ENCODE peak calls at places on chromosomes 13 and 19, in five cellular contexts. S, W, G, T and J are unnamed samples.

GRCh38 chr13:24221007-24221406 is 60.5 kb downstream of the SPATA13 start:
- DNase-seq in S (no peak), W (no peak), G (no peak), T (no peak), J (no peak)

GRCh38 chr13:44732503-44733098 is 156.5 kb upstream of the TSC22D1 start:
- DNase-seq in S (no peak), W (no peak), G (no peak), T (no peak), J (no peak)

GRCh38 chr13:38141792-38142191 is 207.9 kb upstream of the UFM1 start:
- DNase-seq in S (no peak), W (no peak), G (no peak), T (peak), J (no peak)

GRCh38 chr19:8657869-8658268 is 27.4 kb downstream of the NFILZ start:
- DNase-seq in S (no peak), W (no peak), G (no peak), T (no peak), J (no peak)

GRCh38 chr19:52191951-52192350 is 2.1 kb downstream of the PPP2R1A start:
- DNase-seq in S (no peak), W (no peak), G (no peak), T (no peak), J (no peak)

GRCh38 chr19:18865973-18866799 is 29.8 kb downstream of the CERS1 start:
- DNase-seq in S (no peak), W (peak), G (peak), T (peak), J (peak)

GRCh38 chr13:99417821-99418662 is 83.2 kb upstream of the TM9SF2 start:
- DNase-seq in S (no peak), W (no peak), G (no peak), T (no peak), J (no peak)

GRCh38 chr19:46209051-46209450 is 20.5 kb upstream of the IGFL1 start:
- DNase-seq in S (no peak), W (no peak), G (no peak), T (no peak), J (no peak)

GRCh38 chr19:56832352-56832928 is 8.1 kb downstream of the PEG3 start:
- DNase-seq in S (no peak), W (no peak), G (no peak), T (no peak), J (no peak)

GRCh38 chr13:106540613-106541012 is 5.2 kb upstream of the EFNB2 start:
- DNase-seq in S (no peak), W (no peak), G (no peak), T (no peak), J (no peak)

GRCh38 chr13:102484329-102484728 is 82.5 kb upstream of the FGF14 start:
- DNase-seq in S (no peak), W (no peak), G (peak), T (peak), J (no peak)

GRCh38 chr19:30171795-30172642 is 200.2 kb upstream of the ZNF536 start:
- DNase-seq in S (no peak), W (no peak), G (no peak), T (no peak), J (no peak)

GRCh38 chr13:106063591-106064308 is 471.7 kb downstream of the EFNB2 start:
- DNase-seq in S (no peak), W (no peak), G (peak), T (peak), J (no peak)

GRCh38 chr13:36548129-36548528 is 115.8 kb downstream of the CCNA1 start:
- DNase-seq in S (no peak), W (no peak), G (no peak), T (no peak), J (no peak)

GRCh38 chr19:18223860-18224524 is 2.2 kb downstream of the PDE4C start:
- DNase-seq in S (no peak), W (peak), G (no peak), T (no peak), J (peak)

GRCh38 chr13:23736541-23736940 is 152.7 kb downstream of the MIPEP start:
- DNase-seq in S (no peak), W (no peak), G (no peak), T (no peak), J (no peak)

GRCh38 chr13:57631607-57632275 is at the start of gene PCDH17:
- DNase-seq in S (peak), W (peak), G (no peak), T (peak), J (no peak)

GRCh38 chr19:50803633-50804419 is 13.6 kb downstream of the ACP4 start:
- DNase-seq in S (no peak), W (peak), G (no peak), T (no peak), J (no peak)

GRCh38 chr19:12733369-12733896 is 1.1 kb downstream of the TRIR start:
- DNase-seq in S (peak), W (no peak), G (peak), T (no peak), J (peak)

GRCh38 chr19:1061987-1062386 is 5.0 kb upstream of the ARHGAP45 start:
- DNase-seq in S (no peak), W (no peak), G (no peak), T (no peak), J (peak)

GRCh38 chr19:4647676-4648644 is 8.6 kb downstream of the TNFAIP8L1 start:
- DNase-seq in S (peak), W (peak), G (no peak), T (no peak), J (no peak)

GRCh38 chr13:80036845-80037504 is 304.0 kb downstream of the SPRY2 start:
- DNase-seq in S (no peak), W (no peak), G (no peak), T (no peak), J (no peak)

GRCh38 chr13:108322206-108322824 is 52.8 kb downstream of the TNFSF13B start:
- DNase-seq in S (no peak), W (no peak), G (peak), T (peak), J (no peak)

GRCh38 chr19:12788682-12789097 is 2.6 kb upstream of the JUNB start:
- DNase-seq in S (peak), W (no peak), G (peak), T (peak), J (peak)

GRCh38 chr19:21697171-21697570 is 70.2 kb downstream of the ZNF100 start:
- DNase-seq in S (no peak), W (no peak), G (no peak), T (no peak), J (no peak)

DNA sequence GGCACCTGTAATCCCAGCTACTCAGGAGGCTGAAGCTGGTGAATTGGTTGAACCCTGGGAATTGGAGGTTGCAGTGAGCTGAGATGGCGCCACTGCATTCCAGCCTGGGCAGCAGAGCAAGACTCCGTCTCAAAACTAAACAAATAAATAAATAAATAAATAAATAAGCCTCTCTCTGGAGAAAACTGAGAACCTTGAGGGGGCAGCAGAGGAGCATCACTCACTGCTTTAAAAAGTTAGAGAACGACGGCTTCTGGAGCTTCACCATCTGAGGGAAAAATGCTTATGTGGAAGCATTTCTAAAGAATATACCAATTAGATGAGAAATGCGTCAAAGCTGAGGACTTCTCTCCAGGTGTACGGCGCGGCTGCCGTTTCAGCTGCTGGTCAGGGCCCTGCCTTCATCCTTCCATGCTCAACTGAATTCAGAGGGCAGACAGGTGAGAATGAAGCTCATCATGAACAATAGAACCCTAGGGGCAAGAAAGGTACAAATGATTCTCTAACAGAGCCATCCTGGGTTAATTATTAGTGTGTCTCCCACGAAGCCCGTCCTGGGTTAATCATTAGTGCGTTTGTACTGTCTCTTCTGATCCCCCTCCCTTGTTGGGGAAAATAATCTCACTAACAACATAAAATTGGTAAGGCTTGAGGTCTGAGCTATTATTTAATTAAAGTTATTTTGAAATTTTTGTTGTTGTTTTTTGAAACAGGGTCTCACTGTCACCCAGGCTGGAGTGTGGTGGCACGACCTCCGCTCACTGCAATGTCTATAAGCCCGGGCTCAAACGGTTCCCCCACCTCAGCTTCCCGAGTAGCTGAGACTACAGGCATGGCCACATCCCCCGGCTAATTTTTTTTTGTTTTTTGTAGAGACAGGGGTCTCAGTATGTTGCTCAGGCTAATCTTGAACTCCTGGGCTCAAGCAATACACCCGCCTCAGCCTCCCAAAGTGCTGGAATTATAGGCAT is 80.1 kb downstream of the IPO5 start:
- DNase-seq in S (peak), W (peak), G (peak), T (peak), J (no peak)
- TF ChIP-seq CTCF in S (peak), W (peak), G (peak), T (peak), J (no peak)

GRCh38 chr19:55620951-55621672 is 3.3 kb downstream of the ZNF784 start:
- DNase-seq in S (peak), W (no peak), G (no peak), T (no peak), J (no peak)

GRCh38 chr19:55620410-55620809 is 4.0 kb downstream of the ZNF784 start:
- DNase-seq in S (no peak), W (no peak), G (peak), T (no peak), J (no peak)

GRCh38 chr19:55623130-55623868 is 1.1 kb downstream of the ZNF784 start:
- DNase-seq in S (no peak), W (no peak), G (no peak), T (no peak), J (no peak)

GRCh38 chr19:55622242-55622969 is 2.0 kb downstream of the ZNF784 start:
- DNase-seq in S (peak), W (no peak), G (no peak), T (no peak), J (no peak)

DNA sequence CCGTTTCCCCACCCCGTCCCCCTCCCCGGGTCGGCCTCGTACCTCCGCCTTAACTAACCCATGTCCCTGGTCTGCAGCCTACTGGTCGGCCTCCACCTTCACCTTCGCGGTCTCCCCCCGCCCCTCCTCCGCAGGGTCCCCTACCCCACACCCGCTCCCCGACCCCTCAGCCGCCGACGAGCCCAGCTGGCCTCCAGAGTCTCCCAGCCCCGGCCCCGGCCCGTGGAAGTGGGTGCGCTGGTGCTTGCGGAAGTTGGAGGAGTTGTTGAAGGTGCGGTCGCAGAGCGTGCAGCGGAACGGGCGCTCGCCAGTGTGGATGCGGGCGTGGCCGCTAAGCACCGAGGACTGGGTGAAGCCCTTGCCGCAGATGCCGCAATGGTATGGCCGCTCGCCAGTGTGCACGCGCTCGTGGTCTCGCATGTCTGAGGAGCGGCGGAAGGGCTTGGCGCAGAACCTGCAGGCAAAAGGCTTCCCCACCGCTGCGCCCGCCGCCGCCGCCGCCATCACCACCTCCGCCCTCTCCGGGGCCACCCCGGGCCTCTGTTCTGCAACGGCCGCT is 2.6 kb downstream of the ZNF784 start:
- DNase-seq in S (peak), W (no peak), G (no peak), T (no peak), J (no peak)
- TF ChIP-seq CTCF in S (no peak), W (no peak), G (no peak), T (no peak), J (no peak)

GRCh38 chr13:28313579-28313978 is 175.2 kb downstream of the PAN3 start:
- DNase-seq in S (no peak), W (no peak), G (peak), T (no peak), J (no peak)
- TF ChIP-seq CTCF in S (no peak), W (no peak), G (peak), T (peak), J (no peak)

GRCh38 chr19:49678970-49679831 is 2.1 kb downstream of the PRMT1 start:
- DNase-seq in S (no peak), W (no peak), G (no peak), T (no peak), J (no peak)
- TF ChIP-seq CTCF in S (no peak), W (no peak), G (no peak), T (no peak), J (no peak)

DNA sequence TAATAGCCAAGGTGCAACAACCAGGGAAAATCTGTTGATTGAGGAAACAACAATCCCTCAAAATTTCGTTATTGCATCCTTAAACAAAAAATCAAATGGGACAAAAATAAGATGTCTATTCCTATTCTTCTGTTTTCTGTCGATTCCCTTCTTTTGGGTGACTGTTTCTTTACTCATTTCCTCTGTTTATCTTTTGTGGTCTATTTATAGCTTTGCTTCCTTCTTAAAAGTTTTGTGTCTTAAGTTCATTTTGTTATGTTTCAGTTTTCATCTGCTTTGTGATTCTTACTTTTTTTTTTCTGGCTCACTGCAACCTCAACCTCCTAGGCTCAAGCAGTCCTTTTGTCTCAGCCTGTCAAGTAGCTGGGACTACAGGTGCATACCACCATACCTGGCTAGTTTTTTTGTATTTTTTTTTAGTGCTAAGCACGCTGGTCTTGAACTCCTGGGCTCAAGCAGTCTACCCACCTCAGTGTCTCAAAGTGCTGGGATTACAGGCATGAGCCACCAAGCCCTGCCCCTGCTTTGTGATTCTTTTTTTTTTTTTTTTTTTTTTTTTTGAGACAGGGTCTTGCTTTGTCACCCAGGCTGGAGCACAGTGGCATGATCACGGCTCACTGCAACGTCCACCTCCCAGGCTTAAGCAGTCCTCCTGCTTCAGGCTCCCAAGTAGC is 10.4 kb downstream of the ZNF146 start:
- DNase-seq in S (no peak), W (no peak), G (peak), T (peak), J (no peak)
- TF ChIP-seq CTCF in S (no peak), W (no peak), G (no peak), T (no peak), J (no peak)

GRCh38 chr13:60957816-60958215 is 457.8 kb downstream of the PCDH20 start:
- DNase-seq in S (no peak), W (no peak), G (no peak), T (no peak), J (no peak)
- TF ChIP-seq CTCF in S (no peak), W (no peak), G (no peak), T (no peak), J (no peak)

GRCh38 chr13:112880221-112880641 is 88.8 kb upstream of the MCF2L start:
- DNase-seq in S (no peak), W (no peak), G (no peak), T (no peak), J (no peak)
- TF ChIP-seq CTCF in S (no peak), W (no peak), G (no peak), T (no peak), J (no peak)

DNA sequence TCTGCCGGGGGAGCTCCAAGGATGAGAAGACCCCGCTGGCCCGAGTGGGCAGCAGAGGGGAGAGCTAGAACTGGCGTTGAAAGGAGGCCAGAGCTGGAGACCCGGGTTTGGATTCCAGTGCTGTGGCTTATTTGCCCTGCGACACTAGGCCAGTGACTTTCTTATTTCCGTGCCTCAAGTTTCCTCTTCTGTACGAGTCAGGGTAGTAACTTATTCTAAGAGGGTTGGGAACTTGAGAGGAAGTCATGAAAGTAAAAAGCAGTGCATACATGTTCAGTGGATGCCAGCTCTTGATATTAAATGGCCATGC is 670 bp downstream of the FAM32A start:
- DNase-seq in S (no peak), W (no peak), G (no peak), T (no peak), J (no peak)
- TF ChIP-seq CTCF in S (peak), W (no peak), G (peak), T (peak), J (no peak)

DNA sequence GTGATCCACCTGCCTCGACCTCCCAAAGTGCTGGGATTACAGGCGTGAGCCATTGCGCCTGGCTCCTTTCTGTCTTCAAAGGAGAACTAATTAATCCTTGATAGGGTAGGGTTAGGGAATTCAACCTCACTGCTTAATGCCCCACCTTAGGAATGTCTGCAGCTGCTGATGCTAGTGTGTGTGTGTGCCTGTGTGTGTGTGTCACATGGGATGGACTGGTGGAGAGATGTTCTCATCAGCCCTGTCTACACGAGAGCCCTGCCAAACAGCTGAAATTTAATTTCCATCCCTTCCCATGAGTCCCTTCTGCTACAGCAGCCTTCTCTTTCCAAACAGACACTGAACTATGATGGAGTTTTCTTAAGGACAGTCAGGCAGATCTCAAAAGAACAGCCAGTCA is 46.5 kb upstream of the CLDN10 start:
- DNase-seq in S (no peak), W (no peak), G (no peak), T (no peak), J (no peak)
- TF ChIP-seq CTCF in S (no peak), W (no peak), G (no peak), T (no peak), J (no peak)